ENCODE peak calls at places on chromosomes 5 and 9, in nine cellular contexts. Z is uterus, R is prostate gland, A is mesothelial cell of epicardium, V is HFFc6, Q is body of pancreas, H is fibroblast of mammary gland, K is neural crest cell, C is ascending aorta. M is an unnamed sample.

GRCh38 chr9:23842531-23843129 is 16.6 kb upstream of the ELAVL2 start:
- DNase-seq in Z (no peak), R (no peak), A (no peak), V (no peak), Q (no peak), H (no peak), K (no peak), C (no peak), M (no peak)

GRCh38 chr5:61362796-61363364 is 30.8 kb downstream of the ZSWIM6 start:
- DNase-seq in Z (no peak), R (no peak), A (no peak), V (peak; percentile 70), Q (no peak), H (peak; percentile 20), K (no peak), C (no peak), M (no peak)

GRCh38 chr5:172855597-172856292 is 21.7 kb downstream of the ERGIC1 start:
- DNase-seq in Z (no peak), R (no peak), A (no peak), V (no peak), Q (no peak), H (peak; percentile 78), K (no peak), C (peak; percentile 89), M (no peak)

GRCh38 chr9:136623849-136624183 is 38.9 kb upstream of the EGFL7 start:
- DNase-seq in Z (no peak), R (peak; percentile 90), A (peak; percentile 37), V (no peak), Q (no peak), H (no peak), K (no peak), C (no peak), M (no peak)

GRCh38 chr5:65013141-65013540 is 244.4 kb downstream of the CWC27 start:
- DNase-seq in Z (no peak), R (no peak), A (no peak), V (peak; percentile 11), Q (no peak), H (peak; percentile 85), K (no peak), C (no peak), M (no peak)

GRCh38 chr5:97838214-97838613 is 655.2 kb upstream of the RIOK2 start:
- DNase-seq in Z (no peak), R (no peak), A (no peak), V (peak; percentile 93), Q (no peak), H (peak; percentile 99), K (no peak), C (no peak), M (no peak)

GRCh38 chr9:91186311-91187101 is 175.2 kb downstream of the AUH start:
- DNase-seq in Z (no peak), R (no peak), A (no peak), V (peak; percentile 25), Q (no peak), H (peak; percentile 77), K (no peak), C (peak; percentile 63), M (no peak)

GRCh38 chr9:79661926-79662552 is 90.3 kb downstream of the TLE4 start:
- DNase-seq in Z (no peak), R (no peak), A (no peak), V (no peak), Q (no peak), H (no peak), K (no peak), C (no peak), M (no peak)

GRCh38 chr9:88775559-88775958 is 215.7 kb upstream of the S1PR3 start:
- DNase-seq in Z (no peak), R (no peak), A (no peak), V (no peak), Q (no peak), H (peak; percentile 32), K (no peak), C (no peak), M (no peak)

GRCh38 chr5:39779836-39780235 is 355.1 kb upstream of the DAB2 start:
- DNase-seq in Z (no peak), R (no peak), A (no peak), V (no peak), Q (no peak), H (no peak), K (no peak), C (no peak), M (no peak)

GRCh38 chr9:127219533-127219932 is 45.0 kb upstream of the GARNL3 start:
- DNase-seq in Z (no peak), R (no peak), A (no peak), V (no peak), Q (no peak), H (no peak), K (no peak), C (no peak), M (no peak)

GRCh38 chr5:170434953-170435605 is 45.9 kb upstream of the KCNMB1 start:
- DNase-seq in Z (peak; percentile 51), R (peak; percentile 37), A (peak; percentile 48), V (peak; percentile 15), Q (peak; percentile 66), H (peak; percentile 56), K (peak; percentile 76), C (peak; percentile 77), M (peak; percentile 40)

GRCh38 chr9:19517202-19517942 is 108.6 kb downstream of the ACER2 start:
- DNase-seq in Z (no peak), R (no peak), A (no peak), V (no peak), Q (no peak), H (no peak), K (no peak), C (no peak), M (no peak)

GRCh38 chr5:133877351-133878235 is 90.8 kb downstream of the C5orf15 start:
- DNase-seq in Z (no peak), R (no peak), A (no peak), V (no peak), Q (no peak), H (no peak), K (no peak), C (no peak), M (no peak)

GRCh38 chr9:16316911-16317817 is 553.3 kb downstream of the BNC2 start:
- DNase-seq in Z (no peak), R (no peak), A (no peak), V (no peak), Q (no peak), H (no peak), K (no peak), C (no peak), M (no peak)

GRCh38 chr9:2053883-2054845 is 39.0 kb downstream of the SMARCA2 start:
- DNase-seq in Z (no peak), R (no peak), A (no peak), V (peak; percentile 85), Q (no peak), H (peak; percentile 81), K (no peak), C (peak; percentile 83), M (peak; percentile 50)

GRCh38 chr9:38343552-38343951 is 49.0 kb upstream of the ALDH1B1 start:
- DNase-seq in Z (no peak), R (no peak), A (no peak), V (no peak), Q (no peak), H (no peak), K (no peak), C (no peak), M (no peak)

DNA sequence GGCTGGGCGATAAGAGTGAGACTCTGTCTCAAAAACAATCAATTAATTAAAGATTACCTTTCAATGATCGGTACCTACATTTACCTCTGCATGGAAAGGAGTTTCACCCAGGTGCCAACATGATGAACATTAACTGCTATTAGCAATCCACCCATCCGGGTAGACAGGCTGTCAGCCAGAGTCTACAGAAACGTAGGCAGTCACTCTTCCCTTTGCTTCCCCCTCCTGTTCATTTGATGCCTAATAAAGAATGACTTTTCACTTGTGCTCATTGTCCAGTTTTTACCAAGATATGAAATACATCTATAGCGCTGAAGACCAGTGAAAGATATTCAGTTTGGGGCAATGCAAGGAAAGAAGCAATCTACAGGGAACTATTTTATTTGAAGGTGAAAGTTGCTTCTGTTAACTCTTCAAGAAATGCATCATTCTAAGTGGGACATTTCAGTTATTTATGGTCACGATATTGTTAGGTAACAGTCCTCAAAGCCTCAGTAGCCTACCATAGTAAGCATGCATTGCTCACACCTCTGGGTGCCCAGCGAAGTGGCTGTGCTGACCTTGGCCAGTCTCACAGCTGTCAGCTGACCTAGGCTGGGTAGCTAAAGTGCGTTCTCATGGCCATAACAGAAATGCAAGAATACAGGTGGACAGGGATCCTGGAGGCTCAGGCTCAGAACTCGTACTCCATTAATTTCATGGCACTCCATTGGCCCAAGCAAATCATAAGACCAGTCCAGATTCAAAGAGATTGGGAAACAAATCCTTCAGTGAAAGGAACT is 87.2 kb upstream of the DMRT1 start:
- DNase-seq in Z (no peak), R (no peak), A (no peak), V (no peak), Q (no peak), H (no peak), K (no peak), C (peak; percentile 58), M (no peak)
- TF ChIP-seq CTCF in Z (no peak), R (no peak), A (no peak), V (no peak), Q (no peak), H (no peak), K (no peak), C (no peak), M (no peak)

GRCh38 chr5:150024241-150024984 is 23.9 kb downstream of the HMGXB3 start:
- DNase-seq in Z (no peak), R (no peak), A (no peak), V (no peak), Q (no peak), H (no peak), K (no peak), C (no peak), M (no peak)
- TF ChIP-seq CTCF in Z (no peak), R (no peak), A (no peak), V (no peak), Q (no peak), H (no peak), K (no peak), C (no peak), M (no peak)

DNA sequence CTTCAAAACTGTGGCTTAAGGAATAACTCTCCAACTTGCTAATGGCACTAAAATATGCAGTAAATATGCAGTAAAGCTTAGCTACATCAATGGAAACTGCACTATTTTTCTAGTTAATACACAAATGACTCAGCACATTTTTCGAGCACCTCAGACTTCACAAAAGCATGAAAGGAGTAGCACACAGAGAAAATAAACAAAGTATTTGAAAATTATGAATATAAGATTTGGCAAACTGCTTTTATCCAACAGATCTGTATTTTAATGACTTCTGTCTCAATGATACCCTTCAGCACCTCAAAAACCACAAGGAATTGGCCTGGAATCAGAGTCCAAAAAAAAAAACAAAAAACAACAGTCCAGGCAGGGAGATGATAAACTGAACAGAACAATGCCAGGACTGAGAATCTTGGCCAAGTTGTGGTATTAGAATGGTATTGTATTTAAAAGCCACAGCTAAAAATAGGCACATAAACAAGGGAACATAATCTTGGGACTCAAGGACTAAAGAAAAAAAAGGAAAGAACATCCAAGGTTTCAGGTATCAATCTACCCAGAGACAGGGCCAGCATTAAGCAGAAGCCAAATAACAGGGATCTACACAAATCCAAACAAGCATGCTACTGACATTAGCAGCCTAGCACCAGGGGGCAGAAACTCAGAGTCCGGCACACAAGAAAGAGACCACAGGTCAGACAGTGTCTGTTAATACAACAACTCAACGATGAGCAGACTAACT is 21.4 kb downstream of the TMEM245 start:
- DNase-seq in Z (peak; percentile 35), R (peak; percentile 52), A (no peak), V (peak; percentile 81), Q (peak; percentile 32), H (peak; percentile 85), K (no peak), C (no peak), M (no peak)
- TF ChIP-seq CTCF in Z (peak; percentile 45), R (no peak), A (no peak), V (peak; percentile 66), Q (no peak), H (peak; percentile 47), K (peak; percentile 32), C (peak; percentile 28), M (no peak)

GRCh38 chr9:131631254-131631653 is 85.9 kb downstream of the PRRT1B start:
- DNase-seq in Z (no peak), R (no peak), A (no peak), V (no peak), Q (no peak), H (no peak), K (no peak), C (no peak), M (no peak)
- TF ChIP-seq CTCF in Z (no peak), R (no peak), A (no peak), V (no peak), Q (no peak), H (no peak), K (no peak), C (no peak), M (no peak)

M was measured in natural killer cell.